ENCODE peak calls at places on chromosomes 6 and 20, in seven cellular contexts. B is H9, E is mesenchymal stem cell, T is IMR-90, L is mesendoderm, P is neuronal stem cell, U is H1. C is an unnamed sample.

GRCh38 chr20:52269327-52269726 is 77.7 kb upstream of the ZFP64 start:
- DNase-seq in B (no peak), E (peak; percentile 36), T (no peak), L (no peak), P (no peak), U (no peak), C (no peak)

GRCh38 chr20:5949943-5950270 is 426 bp downstream of the TRMT6 start:
- DNase-seq in B (no peak), E (no peak), T (no peak), L (no peak), P (no peak), U (no peak), C (peak; percentile 3)

GRCh38 chr6:85795966-85796365 is 153.3 kb upstream of the SYNCRIP start:
- DNase-seq in B (no peak), E (no peak), T (no peak), L (no peak), P (no peak), U (no peak), C (no peak)

GRCh38 chr20:50335105-50335504 is 144.5 kb downstream of the CEBPB start:
- DNase-seq in B (peak; percentile 81), E (peak; percentile 38), T (peak; percentile 31), L (peak; percentile 93), P (peak; percentile 27), U (no peak), C (peak; percentile 45)

GRCh38 chr6:152338335-152339125 is 298.6 kb downstream of the SYNE1 start:
- DNase-seq in B (peak; percentile 45), E (peak; percentile 57), T (peak; percentile 21), L (peak; percentile 22), P (peak; percentile 14), U (peak; percentile 75), C (peak; percentile 49)

GRCh38 chr20:33791959-33792597 is 19.1 kb upstream of the CHMP4B start:
- DNase-seq in B (peak; percentile 64), E (peak; percentile 45), T (peak; percentile 37), L (peak; percentile 40), P (no peak), U (peak; percentile 91), C (no peak)

GRCh38 chr20:47544240-47544639 is 42.6 kb downstream of the NCOA3 start:
- DNase-seq in B (no peak), E (peak; percentile 41), T (peak; percentile 64), L (no peak), P (no peak), U (no peak), C (no peak)

GRCh38 chr6:63910863-63911665 is 275.5 kb downstream of the PHF3 start:
- DNase-seq in B (no peak), E (peak; percentile 70), T (no peak), L (no peak), P (no peak), U (no peak), C (no peak)

GRCh38 chr20:7817286-7817685 is 123.0 kb downstream of the HAO1 start:
- DNase-seq in B (no peak), E (no peak), T (no peak), L (no peak), P (no peak), U (no peak), C (no peak)

GRCh38 chr6:140957334-140957733 is 1175.4 kb upstream of the GJE1 start:
- DNase-seq in B (no peak), E (no peak), T (no peak), L (no peak), P (no peak), U (no peak), C (no peak)

GRCh38 chr6:79040083-79040482 is 38.0 kb downstream of the PHIP start:
- DNase-seq in B (no peak), E (peak; percentile 46), T (peak; percentile 53), L (no peak), P (no peak), U (no peak), C (no peak)

GRCh38 chr20:497979-498378 is 35.6 kb upstream of the TBC1D20 start:
- DNase-seq in B (no peak), E (no peak), T (no peak), L (no peak), P (no peak), U (no peak), C (peak; percentile 64)

GRCh38 chr20:45235995-45236394 is 14.8 kb downstream of the SEMG2 start:
- DNase-seq in B (peak; percentile 77), E (no peak), T (no peak), L (peak; percentile 68), P (no peak), U (peak; percentile 84), C (no peak)

GRCh38 chr6:53347250-53347920 is 1.4 kb downstream of the ELOVL5 start:
- DNase-seq in B (no peak), E (peak; percentile 51), T (peak; percentile 45), L (no peak), P (peak; percentile 3), U (no peak), C (peak; percentile 44)

GRCh38 chr6:89433637-89434499 is 916 bp downstream of the ANKRD6 start:
- DNase-seq in B (no peak), E (no peak), T (no peak), L (peak; percentile 86), P (no peak), U (peak; percentile 64), C (peak; percentile 63)

GRCh38 chr6:144346719-144347446 is 61.7 kb downstream of the UTRN start:
- DNase-seq in B (no peak), E (peak; percentile 84), T (peak; percentile 84), L (peak; percentile 55), P (no peak), U (no peak), C (peak; percentile 76)

DNA sequence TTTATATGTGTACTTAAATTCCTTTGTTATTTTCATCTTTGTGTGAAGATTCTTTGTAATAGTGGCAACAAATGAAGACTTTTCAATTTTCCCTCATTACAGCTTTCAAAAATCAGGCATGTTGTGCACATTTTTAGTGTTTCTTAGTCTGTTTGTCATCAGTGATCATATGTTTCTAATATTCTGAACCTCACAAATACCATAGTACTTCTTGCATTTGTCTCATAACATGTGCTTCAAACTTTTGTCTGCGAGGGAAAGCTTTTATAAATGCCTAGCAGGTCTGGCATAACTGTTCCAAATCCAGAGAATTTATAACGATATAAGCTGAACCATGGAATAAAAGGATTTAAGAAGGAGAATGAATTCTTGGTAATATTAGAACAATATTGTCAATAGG is 670.2 kb downstream of the RFPL4B start:
- DNase-seq in B (no peak), E (no peak), T (no peak), L (no peak), P (no peak), U (no peak), C (no peak)
- H3K23ac ChIP-seq in B (no peak overlapping the region), E (no peak overlapping the region), T (no peak overlapping the region), L (no peak overlapping the region), P (no peak overlapping the region), U (no peak overlapping the region), C (no peak overlapping the region)

GRCh38 chr6:13655700-13656099 is 40.6 kb downstream of the NOL7 start:
- DNase-seq in B (no peak), E (no peak), T (no peak), L (no peak), P (no peak), U (no peak), C (no peak)
- H2AK5ac ChIP-seq in B (no peak overlapping the region), E (no peak overlapping the region), T (no peak overlapping the region), L (no peak overlapping the region), P (no peak overlapping the region), U (no peak overlapping the region), C (no peak overlapping the region)

GRCh38 chr20:58503668-58504067 is 11.5 kb downstream of the APCDD1L start:
- DNase-seq in B (peak; percentile 3), E (no peak), T (no peak), L (no peak), P (no peak), U (no peak), C (no peak)

GRCh38 chr20:58497911-58498310 is 17.3 kb downstream of the APCDD1L start:
- DNase-seq in B (no peak), E (no peak), T (no peak), L (no peak), P (no peak), U (no peak), C (no peak)

GRCh38 chr20:58498445-58499068 is 16.6 kb downstream of the APCDD1L start:
- DNase-seq in B (peak; percentile 10), E (no peak), T (no peak), L (no peak), P (no peak), U (no peak), C (no peak)

GRCh38 chr20:58497076-58497665 is 18.0 kb downstream of the APCDD1L start:
- DNase-seq in B (peak; percentile 14), E (no peak), T (no peak), L (no peak), P (no peak), U (no peak), C (no peak)

GRCh38 chr20:58500256-58500655 is 14.9 kb downstream of the APCDD1L start:
- DNase-seq in B (peak; percentile 5), E (no peak), T (no peak), L (no peak), P (no peak), U (no peak), C (no peak)
- H3K4ac ChIP-seq in B (no peak overlapping the region), E (no peak overlapping the region), T (no peak overlapping the region), L (no peak overlapping the region), P (no peak overlapping the region), U (no peak overlapping the region), C (no peak overlapping the region)

GRCh38 chr20:19406371-19406770 is 193.9 kb downstream of the SLC24A3 start:
- DNase-seq in B (no peak), E (no peak), T (no peak), L (no peak), P (no peak), U (no peak), C (no peak)

GRCh38 chr20:19404836-19405235 is 192.4 kb downstream of the SLC24A3 start:
- DNase-seq in B (no peak), E (no peak), T (no peak), L (peak; percentile 48), P (no peak), U (no peak), C (no peak)

GRCh38 chr20:19408971-19409370 is 196.5 kb downstream of the SLC24A3 start:
- DNase-seq in B (no peak), E (no peak), T (no peak), L (peak; percentile 30), P (no peak), U (no peak), C (no peak)

GRCh38 chr20:19405958-19406357 is 193.5 kb downstream of the SLC24A3 start:
- DNase-seq in B (no peak), E (no peak), T (no peak), L (no peak), P (no peak), U (no peak), C (no peak)

DNA sequence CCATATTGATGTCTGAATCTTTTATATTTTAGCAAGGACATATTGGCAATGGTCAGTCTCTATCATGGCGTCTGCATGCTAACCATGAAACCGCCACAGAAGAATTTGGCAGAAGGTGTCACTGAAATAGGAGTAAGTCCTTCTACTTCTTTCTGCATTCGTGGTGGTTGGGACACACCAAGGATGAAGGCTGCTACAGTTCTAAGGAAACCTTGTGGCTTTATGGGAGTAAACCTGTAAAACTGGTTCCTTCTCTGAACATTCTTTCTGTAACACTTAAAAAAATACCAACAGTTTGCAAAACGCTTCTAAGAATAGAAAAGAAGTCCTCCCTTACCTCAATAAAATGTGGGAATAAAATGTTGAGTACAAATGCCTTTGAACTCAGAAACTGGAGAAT is 195.3 kb downstream of the SLC24A3 start:
- DNase-seq in B (no peak), E (no peak), T (no peak), L (peak; percentile 51), P (no peak), U (no peak), C (peak; percentile 98)
- H3K23ac ChIP-seq in B (no peak overlapping the region), E (no peak overlapping the region), T (no peak overlapping the region), L (no peak overlapping the region), P (no peak overlapping the region), U (no peak overlapping the region), C (no peak overlapping the region)

GRCh38 chr20:59165389-59165785 is 1.8 kb downstream of the ZNF831 start:
- DNase-seq in B (no peak), E (no peak), T (no peak), L (no peak), P (no peak), U (no peak), C (no peak)
- H2AK5ac ChIP-seq in B (no peak overlapping the region), E (no peak overlapping the region), T (no peak overlapping the region), L (no peak overlapping the region), P (no peak overlapping the region), U (no peak overlapping the region), C (no peak overlapping the region)

C was measured in trophoblast cell.